ENCODE peak calls at places on chromosome 22, in four cellular contexts. One of them, this sample, is unnamed.

GRCh38 chr22:27542602-27543001 is 259.0 kb downstream of the MN1 start:
- DNase-seq in GM04503: no peak
- DNase-seq in KBM-7: no peak
- DNase-seq in endothelial cell: no peak
- DNase-seq in this sample: no peak

GRCh38 chr22:23032681-23033080 is 37.6 kb upstream of the GNAZ start:
- DNase-seq in KBM-7: no peak
- DNase-seq in endothelial cell: no peak
- DNase-seq in GM04503: no peak
- DNase-seq in this sample: peak

GRCh38 chr22:49926916-49927315 is 8.5 kb downstream of the CRELD2 start:
- DNase-seq in GM04503: no peak
- DNase-seq in KBM-7: no peak
- DNase-seq in endothelial cell: no peak
- DNase-seq in this sample: no peak

GRCh38 chr22:25104367-25104766 is 95.3 kb upstream of the CRYBB3 start:
- DNase-seq in endothelial cell: no peak
- DNase-seq in GM04503: no peak
- DNase-seq in KBM-7: no peak
- DNase-seq in this sample: no peak

GRCh38 chr22:19291218-19291579 is 320 bp downstream of the CLTCL1 start:
- DNase-seq in KBM-7: no peak
- DNase-seq in endothelial cell: peak
- DNase-seq in GM04503: no peak
- DNase-seq in this sample: no peak

GRCh38 chr22:41917375-41917905 is 2.6 kb upstream of the SHISA8 start:
- DNase-seq in GM04503: no peak
- DNase-seq in endothelial cell: peak
- DNase-seq in KBM-7: no peak
- DNase-seq in this sample: no peak

GRCh38 chr22:29780781-29781676 is 13.9 kb downstream of the UQCR10 start:
- DNase-seq in KBM-7: no peak
- DNase-seq in GM04503: peak
- DNase-seq in endothelial cell: no peak
- DNase-seq in this sample: no peak

GRCh38 chr22:25970348-25970995 is 198.8 kb upstream of the SEZ6L start:
- DNase-seq in KBM-7: no peak
- DNase-seq in endothelial cell: no peak
- DNase-seq in GM04503: no peak
- DNase-seq in this sample: no peak

GRCh38 chr22:19631899-19632670 is 82.2 kb upstream of the SEPTIN5 start:
- DNase-seq in KBM-7: peak
- DNase-seq in endothelial cell: peak
- DNase-seq in GM04503: no peak
- DNase-seq in this sample: peak

GRCh38 chr22:30481711-30482110 is 9.9 kb upstream of the SEC14L3 start:
- DNase-seq in KBM-7: no peak
- DNase-seq in endothelial cell: no peak
- DNase-seq in GM04503: no peak
- DNase-seq in this sample: no peak

GRCh38 chr22:39351689-39352214 is 2.0 kb downstream of the SYNGR1 start:
- DNase-seq in KBM-7: peak
- DNase-seq in endothelial cell: no peak
- DNase-seq in GM04503: no peak
- DNase-seq in this sample: peak

GRCh38 chr22:30636226-30637077 is 871 bp downstream of the SLC35E4 start:
- DNase-seq in GM04503: no peak
- DNase-seq in endothelial cell: peak
- DNase-seq in KBM-7: peak
- DNase-seq in this sample: peak

GRCh38 chr22:28246392-28246791 is 327.3 kb upstream of the PITPNB start:
- DNase-seq in KBM-7: no peak
- DNase-seq in endothelial cell: no peak
- DNase-seq in GM04503: peak
- DNase-seq in this sample: no peak

GRCh38 chr22:49963647-49964026 is 3.1 kb downstream of the PIM3 start:
- DNase-seq in KBM-7: no peak
- DNase-seq in GM04503: no peak
- DNase-seq in endothelial cell: no peak
- DNase-seq in this sample: no peak